ENCODE peak calls at places on chromosomes 2 and 18, in four cellular contexts. One of them, this sample, is unnamed.

GRCh38 chr2:237322564-237322963 is 91.4 kb downstream of the COL6A3 start:
- DNase-seq in kidney: no peak
- DNase-seq in NCI-H2171 treated with DMSO at 0.1 percent for 48 hours: no peak
- DNase-seq in colonic mucosa: no peak
- DNase-seq in this sample: no peak

GRCh38 chr2:16623046-16623445 is 42.6 kb downstream of the CYRIA start:
- DNase-seq in kidney: no peak
- DNase-seq in NCI-H2171 treated with DMSO at 0.1 percent for 48 hours: no peak
- DNase-seq in colonic mucosa: no peak
- DNase-seq in this sample: no peak

GRCh38 chr18:80200932-80201672 is 46.2 kb downstream of the PARD6G start:
- DNase-seq in kidney: no peak
- DNase-seq in NCI-H2171 treated with DMSO at 0.1 percent for 48 hours: no peak
- DNase-seq in colonic mucosa: no peak
- DNase-seq in this sample: peak; percentile 56

GRCh38 chr2:191311-192190 is 72.3 kb downstream of the SH3YL1 start:
- DNase-seq in kidney: no peak
- DNase-seq in NCI-H2171 treated with DMSO at 0.1 percent for 48 hours: no peak
- DNase-seq in colonic mucosa: no peak
- DNase-seq in this sample: no peak

GRCh38 chr2:19818543-19818942 is 83.2 kb downstream of the TTC32 start:
- DNase-seq in kidney: no peak
- DNase-seq in NCI-H2171 treated with DMSO at 0.1 percent for 48 hours: no peak
- DNase-seq in colonic mucosa: no peak
- DNase-seq in this sample: no peak

GRCh38 chr2:44771510-44771909 is 170.0 kb upstream of the SIX3 start:
- DNase-seq in kidney: no peak
- DNase-seq in NCI-H2171 treated with DMSO at 0.1 percent for 48 hours: no peak
- DNase-seq in colonic mucosa: no peak
- DNase-seq in this sample: no peak

GRCh38 chr2:241629762-241630435 is 7.1 kb downstream of the THAP4 start:
- DNase-seq in kidney: peak; percentile 55
- DNase-seq in NCI-H2171 treated with DMSO at 0.1 percent for 48 hours: no peak
- DNase-seq in colonic mucosa: no peak
- DNase-seq in this sample: peak; percentile 35

GRCh38 chr2:151771599-151772358 is 37.5 kb upstream of the NEB start:
- DNase-seq in kidney: no peak
- DNase-seq in NCI-H2171 treated with DMSO at 0.1 percent for 48 hours: no peak
- DNase-seq in colonic mucosa: no peak
- DNase-seq in this sample: peak; percentile 73

GRCh38 chr18:51957001-51957400 is 383.0 kb upstream of the DCC start:
- DNase-seq in kidney: no peak
- DNase-seq in NCI-H2171 treated with DMSO at 0.1 percent for 48 hours: no peak
- DNase-seq in colonic mucosa: no peak
- DNase-seq in this sample: no peak

GRCh38 chr18:41206341-41206740 is 748.7 kb upstream of the PIK3C3 start:
- DNase-seq in kidney: no peak
- DNase-seq in NCI-H2171 treated with DMSO at 0.1 percent for 48 hours: peak; percentile 53
- DNase-seq in colonic mucosa: no peak
- DNase-seq in this sample: no peak

GRCh38 chr2:69088471-69088870 is 75.5 kb downstream of the ANTXR1 start:
- DNase-seq in kidney: no peak
- DNase-seq in NCI-H2171 treated with DMSO at 0.1 percent for 48 hours: no peak
- DNase-seq in colonic mucosa: no peak
- DNase-seq in this sample: no peak

GRCh38 chr2:98014379-98014778 is 18.6 kb upstream of the TMEM131 start:
- DNase-seq in kidney: no peak
- DNase-seq in NCI-H2171 treated with DMSO at 0.1 percent for 48 hours: no peak
- DNase-seq in colonic mucosa: peak; percentile 10
- DNase-seq in this sample: no peak

GRCh38 chr2:44602446-44602845 is 240.7 kb downstream of the CAMKMT start:
- DNase-seq in kidney: no peak
- DNase-seq in NCI-H2171 treated with DMSO at 0.1 percent for 48 hours: no peak
- DNase-seq in colonic mucosa: no peak
- DNase-seq in this sample: no peak

GRCh38 chr2:203105996-203106395 is 91.3 kb downstream of the NBEAL1 start:
- DNase-seq in kidney: no peak
- DNase-seq in NCI-H2171 treated with DMSO at 0.1 percent for 48 hours: no peak
- DNase-seq in colonic mucosa: no peak
- DNase-seq in this sample: no peak

GRCh38 chr2:106108791-106109190 is 85.3 kb downstream of the UXS1 start:
- DNase-seq in kidney: no peak
- DNase-seq in NCI-H2171 treated with DMSO at 0.1 percent for 48 hours: no peak
- DNase-seq in colonic mucosa: no peak
- DNase-seq in this sample: no peak

GRCh38 chr2:27020337-27020948 is 12.3 kb upstream of the TMEM214 start:
- DNase-seq in kidney: peak; percentile 95
- DNase-seq in NCI-H2171 treated with DMSO at 0.1 percent for 48 hours: no peak
- DNase-seq in colonic mucosa: peak; percentile 81
- DNase-seq in this sample: no peak

GRCh38 chr2:1648241-1649102 is 95.8 kb downstream of the PXDN start:
- DNase-seq in kidney: peak; percentile 76
- DNase-seq in NCI-H2171 treated with DMSO at 0.1 percent for 48 hours: no peak
- DNase-seq in colonic mucosa: no peak
- DNase-seq in this sample: peak; percentile 65

GRCh38 chr18:13137041-13137938 is 81.3 kb upstream of the LDLRAD4 start:
- DNase-seq in kidney: peak; percentile 77
- DNase-seq in NCI-H2171 treated with DMSO at 0.1 percent for 48 hours: peak; percentile 25
- DNase-seq in colonic mucosa: peak; percentile 37
- DNase-seq in this sample: no peak

GRCh38 chr2:112153179-112153490 is 14.9 kb downstream of the FBLN7 start:
- DNase-seq in kidney: no peak
- DNase-seq in NCI-H2171 treated with DMSO at 0.1 percent for 48 hours: no peak
- DNase-seq in colonic mucosa: no peak
- DNase-seq in this sample: peak; percentile 38

GRCh38 chr2:170092475-170092874 is 85.5 kb upstream of the MYO3B start:
- DNase-seq in kidney: no peak
- DNase-seq in NCI-H2171 treated with DMSO at 0.1 percent for 48 hours: no peak
- DNase-seq in colonic mucosa: no peak
- DNase-seq in this sample: no peak

GRCh38 chr2:31318360-31319336 is 84.7 kb downstream of the EHD3 start:
- DNase-seq in kidney: no peak
- DNase-seq in NCI-H2171 treated with DMSO at 0.1 percent for 48 hours: no peak
- DNase-seq in colonic mucosa: peak; percentile 22
- DNase-seq in this sample: peak; percentile 70

GRCh38 chr2:208062113-208062512 is 36.8 kb upstream of the PLEKHM3 start:
- DNase-seq in kidney: no peak
- DNase-seq in NCI-H2171 treated with DMSO at 0.1 percent for 48 hours: no peak
- DNase-seq in colonic mucosa: peak; percentile 47
- DNase-seq in this sample: no peak

GRCh38 chr2:128369626-128370467 is 51.2 kb upstream of the HS6ST1 start:
- DNase-seq in kidney: peak; percentile 60
- DNase-seq in NCI-H2171 treated with DMSO at 0.1 percent for 48 hours: no peak
- DNase-seq in colonic mucosa: no peak
- DNase-seq in this sample: peak; percentile 55